ENCODE peak calls at places on chromosome 2, in seven cellular contexts. One of them, this sample, is unnamed.

GRCh38 chr2:8095978-8096377 is 585.9 kb upstream of the ID2 start:
- DNase-seq in posterior cingulate gyrus: no peak
- DNase-seq in EL: no peak
- DNase-seq in amniotic epithelial cell: no peak
- DNase-seq in HS-5: no peak
- DNase-seq in nucleus accumbens: no peak
- DNase-seq in activated T-cell treated with anti-CD3 and anti-CD28 coated beads for 4 hours: no peak
- DNase-seq in this sample: no peak

GRCh38 chr2:154616659-154617058 is 81.8 kb upstream of the KCNJ3 start:
- DNase-seq in posterior cingulate gyrus: no peak
- DNase-seq in EL: no peak
- DNase-seq in amniotic epithelial cell: no peak
- DNase-seq in HS-5: no peak
- DNase-seq in nucleus accumbens: no peak
- DNase-seq in activated T-cell treated with anti-CD3 and anti-CD28 coated beads for 4 hours: no peak
- DNase-seq in this sample: no peak

GRCh38 chr2:10036095-10036879 is 7.1 kb upstream of the KLF11 start:
- DNase-seq in posterior cingulate gyrus: peak
- DNase-seq in EL: peak
- DNase-seq in amniotic epithelial cell: peak
- DNase-seq in HS-5: peak
- DNase-seq in nucleus accumbens: peak
- DNase-seq in activated T-cell treated with anti-CD3 and anti-CD28 coated beads for 4 hours: no peak
- DNase-seq in this sample: peak

GRCh38 chr2:104768694-104769093 is 85.2 kb upstream of the POU3F3 start:
- DNase-seq in posterior cingulate gyrus: no peak
- DNase-seq in EL: no peak
- DNase-seq in amniotic epithelial cell: no peak
- DNase-seq in HS-5: no peak
- DNase-seq in nucleus accumbens: no peak
- DNase-seq in activated T-cell treated with anti-CD3 and anti-CD28 coated beads for 4 hours: no peak
- DNase-seq in this sample: peak

GRCh38 chr2:79723830-79724229 is 211.0 kb downstream of the CTNNA2 start:
- DNase-seq in posterior cingulate gyrus: no peak
- DNase-seq in EL: peak
- DNase-seq in amniotic epithelial cell: peak
- DNase-seq in HS-5: peak
- DNase-seq in nucleus accumbens: no peak
- DNase-seq in activated T-cell treated with anti-CD3 and anti-CD28 coated beads for 4 hours: no peak
- DNase-seq in this sample: peak

GRCh38 chr2:101442667-101443061 is 32.2 kb downstream of the RFX8 start:
- DNase-seq in posterior cingulate gyrus: no peak
- DNase-seq in EL: peak
- DNase-seq in amniotic epithelial cell: no peak
- DNase-seq in HS-5: no peak
- DNase-seq in nucleus accumbens: no peak
- DNase-seq in activated T-cell treated with anti-CD3 and anti-CD28 coated beads for 4 hours: no peak
- DNase-seq in this sample: peak

GRCh38 chr2:35526741-35527140 is 828.8 kb upstream of the CRIM1 start:
- DNase-seq in posterior cingulate gyrus: no peak
- DNase-seq in EL: no peak
- DNase-seq in amniotic epithelial cell: no peak
- DNase-seq in HS-5: no peak
- DNase-seq in nucleus accumbens: no peak
- DNase-seq in activated T-cell treated with anti-CD3 and anti-CD28 coated beads for 4 hours: no peak
- DNase-seq in this sample: peak

GRCh38 chr2:163859951-163860350 is 124.1 kb upstream of the FIGN start:
- DNase-seq in posterior cingulate gyrus: no peak
- DNase-seq in EL: peak
- DNase-seq in amniotic epithelial cell: no peak
- DNase-seq in HS-5: no peak
- DNase-seq in nucleus accumbens: no peak
- DNase-seq in activated T-cell treated with anti-CD3 and anti-CD28 coated beads for 4 hours: no peak
- DNase-seq in this sample: peak